ENCODE peak calls at places on chromosomes 2 and 18, in eight cellular contexts. V, H, N, O, T, S, K and L are unnamed samples.
A peak's percentile ranks its signal among the peaks of the same experiment; 100 is the strongest.

GRCh38 chr2:169964740-169965139 is 137.5 kb downstream of the UBR3 start:
- DNase-seq in T (no peak), S (no peak), O (no peak), K (no peak), V (no peak), N (no peak), H (no peak), L (no peak)

GRCh38 chr18:3012306-3012919 is 531 bp downstream of the LPIN2 start:
- DNase-seq in H (peak; percentile 76), T (peak; percentile 78), K (peak; percentile 44), N (peak; percentile 7), O (peak; percentile 48), V (no peak), S (no peak), L (no peak)

GRCh38 chr18:36942264-36942663 is 113.3 kb downstream of the KIAA1328 start:
- DNase-seq in O (no peak), H (peak; percentile 45), N (peak; percentile 35), S (no peak), V (peak; percentile 18), T (no peak), K (no peak), L (no peak)

GRCh38 chr2:212547716-212548458 is 9.3 kb upstream of the ERBB4 start:
- DNase-seq in O (no peak), H (no peak), S (no peak), T (no peak), K (no peak), N (no peak), V (no peak), L (no peak)

GRCh38 chr2:187569042-187569441 is 14.8 kb upstream of the TFPI start:
- DNase-seq in O (no peak), V (no peak), S (no peak), T (no peak), N (no peak), K (no peak), H (no peak), L (no peak)

GRCh38 chr2:7792031-7792651 is 874.9 kb downstream of the RNF144A start:
- DNase-seq in V (no peak), S (peak; percentile 52), K (peak; percentile 39), H (no peak), N (no peak), O (peak; percentile 72), T (no peak), L (no peak)

GRCh38 chr2:175518206-175518605 is 336.7 kb upstream of the ATP5MC3 start:
- DNase-seq in O (no peak), K (no peak), H (no peak), V (no peak), S (no peak), N (no peak), T (no peak), L (no peak)

GRCh38 chr18:26547302-26548143 is 830 bp downstream of the KCTD1 start:
- DNase-seq in K (peak; percentile 70), S (peak; percentile 73), N (peak; percentile 85), V (no peak), H (peak; percentile 73), T (peak; percentile 82), O (peak; percentile 54), L (no peak)

GRCh38 chr2:189104926-189105325 is 74.6 kb downstream of the COL5A2 start:
- DNase-seq in H (no peak), K (no peak), N (no peak), O (no peak), S (no peak), T (no peak), V (no peak), L (no peak)

GRCh38 chr2:180990337-180990736 is 9.9 kb downstream of the UBE2E3 start:
- DNase-seq in K (no peak), H (no peak), V (no peak), S (no peak), O (no peak), T (no peak), N (no peak), L (no peak)

GRCh38 chr2:175414872-175415487 is 233.5 kb upstream of the ATP5MC3 start:
- DNase-seq in T (peak; percentile 70), S (peak; percentile 41), O (peak; percentile 27), H (peak; percentile 66), N (peak; percentile 59), V (peak; percentile 54), K (peak; percentile 75), L (no peak)

GRCh38 chr2:42706836-42707235 is 57.1 kb downstream of the OXER1 start:
- DNase-seq in K (no peak), N (no peak), O (no peak), S (no peak), T (no peak), H (no peak), V (no peak), L (no peak)

GRCh38 chr2:100750143-100750542 is 69.8 kb upstream of the NPAS2 start:
- DNase-seq in T (no peak), S (no peak), V (no peak), H (no peak), N (no peak), K (no peak), O (no peak), L (no peak)

GRCh38 chr2:17752892-17753802 is 463 bp downstream of the SMC6 start:
- DNase-seq in O (peak; percentile 56), V (no peak), T (no peak), H (peak; percentile 68), K (peak; percentile 47), S (no peak), N (peak; percentile 83), L (peak; percentile 87)

GRCh38 chr2:788227-789032 is 111.2 kb upstream of the TMEM18 start:
- DNase-seq in N (no peak), T (no peak), K (no peak), S (no peak), O (no peak), V (no peak), H (no peak), L (no peak)

GRCh38 chr2:144456680-144457079 is 63.2 kb downstream of the ZEB2 start:
- DNase-seq in H (no peak), V (no peak), T (no peak), O (no peak), S (no peak), K (peak; percentile 81), N (peak; percentile 64), L (no peak)

GRCh38 chr2:69544951-69545350 is 98.6 kb downstream of the AAK1 start:
- DNase-seq in T (no peak), V (no peak), S (no peak), K (no peak), N (no peak), O (no peak), H (no peak), L (no peak)

GRCh38 chr18:24426398-24427294 is at the start of gene IMPACT:
- DNase-seq in N (peak; percentile 82), K (peak; percentile 87), H (peak; percentile 90), S (peak; percentile 62), O (peak; percentile 85), V (peak; percentile 54), T (peak; percentile 93), L (no peak)

GRCh38 chr18:78641689-78642231 is 337.9 kb upstream of the SALL3 start:
- DNase-seq in V (no peak), N (no peak), O (no peak), K (no peak), S (no peak), T (no peak), H (no peak), L (no peak)
- H3K9me3 ChIP-seq in V (peaks cover 4% of the 10 kb centered on the region), N (no peaks in the 10 kb centered on the region), O (no peaks in the 10 kb centered on the region), K (no peaks in the 10 kb centered on the region), S (peaks cover 4% of the 10 kb centered on the region), T (no peaks in the 10 kb centered on the region), H (peaks cover 3% of the 10 kb centered on the region), L (no peaks in the 10 kb centered on the region)

GRCh38 chr2:25517701-25518100 is 155.7 kb downstream of the DTNB start:
- DNase-seq in V (no peak), N (no peak), H (no peak), T (no peak), K (no peak), O (no peak), S (no peak), L (no peak)

GRCh38 chr2:25514043-25514627 is 159.2 kb downstream of the DTNB start:
- DNase-seq in T (no peak), H (no peak), S (no peak), N (no peak), V (no peak), K (no peak), O (no peak), L (no peak)

DNA sequence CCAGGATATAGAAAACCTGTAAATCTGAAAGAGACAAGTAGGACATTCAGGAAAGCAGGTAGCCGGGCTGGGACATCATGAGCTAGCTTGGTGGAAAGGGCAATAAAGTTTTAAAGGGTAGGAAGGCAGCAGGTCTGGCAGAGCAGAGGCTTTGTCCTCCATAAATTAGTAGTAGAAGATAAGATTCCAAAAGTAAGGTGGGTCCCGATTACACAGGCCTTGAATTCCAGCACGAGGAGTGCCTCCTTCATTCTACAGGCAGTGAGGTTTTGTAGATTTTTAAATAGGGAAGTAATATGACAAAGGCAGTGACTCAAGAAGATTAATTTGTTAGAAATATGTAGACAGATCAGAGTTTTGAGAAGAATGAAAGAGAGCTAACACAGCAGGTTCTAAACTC is 160.7 kb downstream of the DTNB start:
- DNase-seq in S (no peak), K (no peak), O (no peak), H (no peak), T (no peak), V (no peak), N (peak; percentile 57), L (no peak)
- TF ChIP-seq POLR2A in S (no peak), K (no peak), O (no peak), H (no peak), T (no peak), V (no peak), N (no peak), L (no peak)

GRCh38 chr18:5546660-5547059 is 2.9 kb upstream of the EPB41L3 start:
- DNase-seq in N (peak; percentile 17), S (no peak), T (no peak), O (no peak), H (no peak), K (peak; percentile 61), V (no peak), L (no peak)
- TF ChIP-seq CTCF in N (no peak), S (peak; percentile 40), T (no peak), O (no peak), H (no peak), K (peak; percentile 63), V (no peak), L (peak; percentile 33)

GRCh38 chr2:82120120-82120519 is 1815.6 kb upstream of the LRRTM1 start:
- DNase-seq in S (no peak), O (no peak), V (no peak), N (no peak), K (no peak), H (no peak), T (no peak), L (no peak)

GRCh38 chr2:82128051-82128450 is 1823.5 kb upstream of the LRRTM1 start:
- DNase-seq in S (no peak), O (no peak), N (no peak), V (no peak), K (no peak), H (no peak), T (no peak), L (no peak)

GRCh38 chr2:82120648-82121047 is 1816.1 kb upstream of the LRRTM1 start:
- DNase-seq in S (no peak), K (no peak), H (no peak), T (no peak), N (no peak), O (no peak), V (no peak), L (no peak)

DNA sequence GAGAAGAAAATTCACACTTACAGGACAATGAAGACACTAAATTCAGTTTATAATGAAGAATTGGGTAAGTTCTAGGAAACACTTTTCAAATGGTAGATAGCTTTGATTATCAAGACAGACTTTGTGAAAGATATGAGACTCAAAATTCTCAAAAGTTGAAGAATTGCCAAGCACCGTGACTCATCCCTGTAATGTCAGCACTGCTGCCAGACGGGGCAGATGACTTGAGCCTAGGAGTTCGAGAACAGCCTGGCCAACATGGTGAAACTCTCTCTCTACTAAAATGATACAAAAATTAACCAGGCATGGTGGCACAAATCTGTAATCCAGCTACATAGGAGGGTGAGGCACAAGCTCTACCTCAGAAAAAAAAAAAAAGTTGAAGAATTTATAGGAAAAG is 1820.1 kb upstream of the LRRTM1 start:
- DNase-seq in N (no peak), K (no peak), T (no peak), H (no peak), V (peak; percentile 4), S (no peak), O (no peak), L (no peak)
- H3K9me3 ChIP-seq in N (peaks cover 3% of the 10 kb centered on the region), K (no peaks in the 10 kb centered on the region), T (no peaks in the 10 kb centered on the region), H (no peaks in the 10 kb centered on the region), V (no peaks in the 10 kb centered on the region), S (no peaks in the 10 kb centered on the region), O (no peaks in the 10 kb centered on the region), L (no peaks in the 10 kb centered on the region)